ENCODE peak calls at places on chromosomes 5 and 9, in six cellular contexts. N, R, G, J, X and Y are unnamed samples.

GRCh38 chr5:159262472-159262858 is 625 bp upstream of the UBLCP1 start:
- DNase-seq in N (no peak), J (no peak), G (no peak), X (no peak), R (no peak), Y (no peak)

GRCh38 chr5:1192971-1193590 is 8.3 kb upstream of the SLC6A19 start:
- DNase-seq in J (no peak), R (no peak), X (no peak), G (no peak), N (no peak), Y (no peak)

GRCh38 chr5:138867011-138867410 is 8.1 kb downstream of the LRRTM2 start:
- DNase-seq in R (no peak), G (no peak), N (no peak), X (no peak), J (no peak), Y (no peak)

GRCh38 chr5:119614838-119615237 is 14.5 kb upstream of the FAM170A start:
- DNase-seq in X (no peak), N (no peak), R (no peak), G (no peak), J (no peak), Y (no peak)

GRCh38 chr5:53035868-53036381 is 46.8 kb downstream of the ITGA2 start:
- DNase-seq in R (no peak), N (no peak), G (peak; percentile 26), X (no peak), J (peak; percentile 5), Y (no peak)

GRCh38 chr9:69391946-69392345 is 66.9 kb downstream of the ENTREP1 start:
- DNase-seq in R (no peak), N (no peak), J (no peak), X (peak; percentile 81), G (peak; percentile 10), Y (no peak)

GRCh38 chr9:120935383-120935857 is 8.8 kb upstream of the TRAF1 start:
- DNase-seq in X (peak; percentile 99), N (peak; percentile 96), R (peak; percentile 80), J (no peak), G (peak; percentile 92), Y (peak; percentile 96)

GRCh38 chr5:126002222-126002897 is 420.8 kb upstream of the GRAMD2B start:
- DNase-seq in N (no peak), X (no peak), G (peak; percentile 90), R (peak; percentile 83), J (no peak), Y (no peak)

GRCh38 chr9:22976454-22976853 is 529.8 kb downstream of the DMRTA1 start:
- DNase-seq in G (no peak), X (no peak), J (no peak), R (no peak), N (no peak), Y (no peak)

GRCh38 chr9:114280636-114281315 is 42.1 kb upstream of the ORM1 start:
- DNase-seq in N (no peak), R (no peak), J (no peak), X (no peak), G (no peak), Y (peak; percentile 75)

GRCh38 chr5:100900142-100900795 is 2.8 kb downstream of the ST8SIA4 start:
- DNase-seq in R (no peak), G (peak; percentile 43), N (peak; percentile 46), X (no peak), J (no peak), Y (no peak)

GRCh38 chr9:68541568-68541967 is 885 bp upstream of the TMEM252 start:
- DNase-seq in X (no peak), J (no peak), R (no peak), G (no peak), N (no peak), Y (no peak)

GRCh38 chr5:2169862-2170820 is 287.4 kb upstream of the IRX4 start:
- DNase-seq in J (no peak), N (no peak), G (no peak), X (no peak), R (no peak), Y (no peak)

GRCh38 chr5:159441441-159441840 is 111.2 kb upstream of the IL12B start:
- DNase-seq in R (no peak), G (no peak), N (no peak), J (peak; percentile 4), X (no peak), Y (no peak)

GRCh38 chr9:8571648-8572047 is 772.1 kb upstream of the DMAC1 start:
- DNase-seq in N (no peak), G (no peak), X (no peak), R (no peak), J (no peak), Y (no peak)

GRCh38 chr5:74672215-74672877 is 12.7 kb upstream of the HEXB start:
- DNase-seq in R (no peak), G (no peak), J (no peak), X (no peak), N (no peak), Y (no peak)

GRCh38 chr5:28648108-28648507 is 1609.7 kb upstream of the CDH9 start:
- DNase-seq in J (no peak), X (no peak), R (no peak), G (peak; percentile 89), N (no peak), Y (no peak)

GRCh38 chr5:74738406-74738805 is 28.5 kb downstream of the GFM2 start:
- DNase-seq in G (peak; percentile 1), J (no peak), R (no peak), X (no peak), N (no peak), Y (no peak)

GRCh38 chr5:135181653-135182052 is 147.6 kb upstream of the PITX1 start:
- DNase-seq in G (no peak), R (no peak), N (no peak), X (no peak), J (no peak), Y (no peak)
- TF ChIP-seq CTCF in G (peak; percentile 9), R (no peak), N (no peak), X (no peak), J (no peak), Y (no peak)

DNA sequence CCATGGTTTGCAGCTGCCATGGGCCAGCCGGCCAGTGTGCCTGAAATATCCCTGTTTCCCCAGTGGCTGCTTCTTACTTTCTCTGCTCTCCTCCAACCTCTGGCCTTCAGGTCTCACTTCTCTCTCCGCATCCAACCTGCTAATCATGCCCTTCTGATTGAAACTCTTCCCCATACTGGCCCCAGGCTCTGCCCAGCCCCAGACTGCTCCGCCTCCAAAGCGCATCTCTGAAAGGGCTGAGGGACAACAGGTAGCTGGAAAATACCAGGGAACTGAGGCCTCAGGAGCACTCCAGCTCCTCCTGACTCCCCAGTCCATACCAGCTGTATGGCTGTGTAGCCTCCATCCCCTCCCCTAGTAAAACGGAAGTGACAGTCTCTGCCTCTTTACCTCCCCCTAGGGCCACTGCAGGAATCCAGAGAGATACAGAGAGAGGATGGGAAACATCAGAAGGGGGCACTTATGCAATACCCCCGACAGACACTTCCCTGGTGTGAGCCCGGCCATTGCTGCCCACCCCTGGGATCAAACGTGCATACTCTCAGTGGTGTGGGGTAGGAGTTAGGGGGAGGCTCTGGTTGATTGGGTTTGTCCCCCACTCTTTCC is 34.2 kb downstream of the PAX5 start:
- DNase-seq in X (no peak), G (no peak), N (no peak), R (no peak), J (no peak), Y (no peak)
- TF ChIP-seq CTCF in X (no peak), G (no peak), N (no peak), R (no peak), J (no peak), Y (no peak)

GRCh38 chr5:147396070-147396469 is 113.8 kb downstream of the DPYSL3 start:
- DNase-seq in X (no peak), G (no peak), N (no peak), R (no peak), J (no peak), Y (no peak)

GRCh38 chr5:147390654-147391053 is 119.2 kb downstream of the DPYSL3 start:
- DNase-seq in X (no peak), J (no peak), R (no peak), N (no peak), G (no peak), Y (no peak)

GRCh38 chr5:147394273-147394672 is 115.6 kb downstream of the DPYSL3 start:
- DNase-seq in G (no peak), J (no peak), X (peak; percentile 81), N (no peak), R (no peak), Y (no peak)

GRCh38 chr5:147391781-147392180 is 118.1 kb downstream of the DPYSL3 start:
- DNase-seq in J (peak; percentile 14), N (peak; percentile 48), X (no peak), R (peak; percentile 62), G (peak; percentile 88), Y (no peak)

DNA sequence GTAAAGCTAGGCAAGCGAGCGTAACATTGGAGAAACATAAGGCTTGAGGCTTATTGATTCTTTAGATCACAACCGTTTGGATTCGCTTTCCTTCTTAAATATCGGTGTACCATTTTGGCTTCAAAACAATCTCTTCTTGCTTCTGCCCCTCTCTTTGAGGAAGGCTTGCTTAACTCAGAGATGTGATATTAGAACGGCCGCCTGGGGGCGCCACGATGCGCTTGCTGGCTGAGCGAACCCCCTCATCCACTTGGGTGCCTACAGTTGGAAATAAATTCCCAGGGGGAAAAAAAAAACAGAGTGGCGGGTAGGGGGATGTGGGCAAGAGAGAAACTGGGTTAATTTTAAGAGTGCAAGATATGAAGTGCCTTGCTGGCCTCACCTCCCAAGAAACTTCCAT is 116.0 kb downstream of the DPYSL3 start:
- DNase-seq in J (no peak), X (no peak), G (no peak), R (no peak), N (no peak), Y (no peak)
- TF ChIP-seq CTCF in J (peak; percentile 29), X (peak; percentile 41), G (peak; percentile 53), R (peak; percentile 21), N (no peak), Y (no peak)

GRCh38 chr5:10524376-10525123 is 39.3 kb upstream of the ANKRD33B start:
- DNase-seq in N (no peak), G (peak; percentile 76), X (no peak), R (peak; percentile 93), J (no peak), Y (no peak)

GRCh38 chr5:10519729-10520128 is 44.1 kb upstream of the ANKRD33B start:
- DNase-seq in R (no peak), G (no peak), J (no peak), X (no peak), N (no peak), Y (no peak)

GRCh38 chr5:10522224-10522611 is 41.7 kb upstream of the ANKRD33B start:
- DNase-seq in R (no peak), N (no peak), J (no peak), X (no peak), G (no peak), Y (no peak)

GRCh38 chr5:10520716-10521115 is 43.2 kb upstream of the ANKRD33B start:
- DNase-seq in N (no peak), J (no peak), X (no peak), R (no peak), G (peak; percentile 40), Y (no peak)

DNA sequence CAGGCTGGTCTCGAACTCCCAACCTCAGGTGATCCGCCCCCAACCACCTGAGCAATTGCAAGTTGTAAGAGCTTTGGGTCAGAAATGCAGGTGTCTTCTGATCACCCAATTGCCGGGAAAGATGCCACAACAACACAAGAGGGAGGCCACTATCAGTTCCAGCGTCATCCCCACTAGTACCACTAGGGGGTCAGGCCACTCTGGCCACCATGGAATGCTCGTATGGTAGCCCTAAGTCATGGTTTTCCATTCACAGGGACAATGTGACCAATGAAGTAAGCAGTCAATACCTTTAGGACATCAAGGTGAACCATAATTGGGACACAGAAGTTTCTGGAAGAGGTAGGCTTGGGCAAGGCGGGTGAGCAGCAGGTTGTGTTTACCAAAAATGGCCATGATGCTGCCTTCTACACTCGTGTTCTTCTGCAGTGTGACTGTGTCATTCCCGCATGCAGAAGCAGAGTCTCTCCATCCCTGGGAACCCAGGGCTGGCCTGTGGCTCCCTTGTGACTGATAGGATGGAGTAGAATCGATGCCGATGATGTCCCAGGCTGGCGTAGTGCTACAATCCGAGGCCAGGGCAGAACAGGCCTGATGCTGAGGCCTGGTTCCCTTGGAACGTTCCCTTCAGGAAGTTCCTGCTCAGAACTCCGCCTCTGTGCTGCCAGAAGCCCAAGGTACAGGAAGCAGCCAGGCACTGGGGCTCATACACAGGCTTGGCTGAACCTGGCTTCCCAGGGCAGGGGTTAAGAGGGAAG is 42.2 kb upstream of the ANKRD33B start:
- DNase-seq in R (no peak), G (no peak), J (peak; percentile 18), N (no peak), X (no peak), Y (no peak)
- TF ChIP-seq CTCF in R (peak; percentile 21), G (peak; percentile 68), J (peak; percentile 55), N (no peak), X (no peak), Y (no peak)